ENCODE peak calls at places on chromosomes 6 and 20, in four cellular contexts. E, J, L and H are unnamed samples.

GRCh38 chr6:4585682-4586468 is 190.3 kb upstream of the CDYL start:
- DNase-seq in E (no peak), J (no peak), L (no peak), H (no peak)

GRCh38 chr20:37411408-37412306 is 65.7 kb downstream of the SRC start:
- DNase-seq in E (no peak), J (no peak), L (no peak), H (no peak)

GRCh38 chr20:48667889-48668413 is 159.8 kb downstream of the PREX1 start:
- DNase-seq in E (no peak), J (no peak), L (no peak), H (no peak)

GRCh38 chr6:124512431-124512830 is 449.8 kb upstream of the RNF217 start:
- DNase-seq in E (no peak), J (no peak), L (no peak), H (no peak)

GRCh38 chr6:11778648-11779307 is at the start of gene ADTRP:
- DNase-seq in E (no peak), J (no peak), L (no peak), H (no peak)

GRCh38 chr6:5294392-5295211 is 33.3 kb downstream of the FARS2 start:
- DNase-seq in E (no peak), J (no peak), L (no peak), H (no peak)

GRCh38 chr6:28944412-28945006 is 20.7 kb upstream of the TRIM27 start:
- DNase-seq in E (peak), J (peak), L (peak), H (no peak)

GRCh38 chr20:60993647-60994046 is 258.4 kb upstream of the CDH4 start:
- DNase-seq in E (peak), J (no peak), L (no peak), H (no peak)

GRCh38 chr20:61964675-61965605 is 100.7 kb downstream of the TAF4 start:
- DNase-seq in E (no peak), J (no peak), L (no peak), H (peak)

GRCh38 chr6:134317471-134318131 is at the start of gene SGK1:
- DNase-seq in E (peak), J (no peak), L (peak), H (no peak)

GRCh38 chr20:1375515-1375914 is 17.3 kb downstream of the FKBP1A start:
- DNase-seq in E (peak), J (no peak), L (peak), H (no peak)

GRCh38 chr6:148892247-148892646 is 145.4 kb downstream of the UST start:
- DNase-seq in E (no peak), J (no peak), L (peak), H (no peak)

GRCh38 chr6:31657406-31658157 is 1.9 kb downstream of the APOM start:
- DNase-seq in E (peak), J (no peak), L (no peak), H (no peak)

GRCh38 chr20:21523398-21523868 is 9.6 kb upstream of the NKX2-2 start:
- DNase-seq in E (no peak), J (no peak), L (no peak), H (no peak)

GRCh38 chr20:59810376-59811187 is 122.9 kb downstream of the SYCP2 start:
- DNase-seq in E (no peak), J (no peak), L (peak), H (peak)

GRCh38 chr6:30818426-30818841 is 65.9 kb upstream of the DDR1 start:
- DNase-seq in E (peak), J (no peak), L (peak), H (no peak)

GRCh38 chr6:169746556-169746955 is 4.8 kb downstream of the DYNLT2 start:
- DNase-seq in E (no peak), J (no peak), L (no peak), H (no peak)

GRCh38 chr20:41158082-41158625 is 20.8 kb downstream of the PLCG1 start:
- DNase-seq in E (no peak), J (no peak), L (no peak), H (no peak)

GRCh38 chr6:467671-468082 is 76.1 kb downstream of the IRF4 start:
- DNase-seq in E (no peak), J (no peak), L (no peak), H (no peak)

GRCh38 chr6:18600236-18600635 is 213.1 kb downstream of the RNF144B start:
- DNase-seq in E (no peak), J (no peak), L (no peak), H (no peak)

GRCh38 chr6:54481096-54481495 is 172.9 kb downstream of the TINAG start:
- DNase-seq in E (no peak), J (no peak), L (no peak), H (no peak)

GRCh38 chr6:2007165-2007564 is 238.2 kb downstream of the GMDS start:
- DNase-seq in E (no peak), J (no peak), L (peak), H (no peak)

GRCh38 chr6:53343092-53343491 is 5.7 kb downstream of the ELOVL5 start:
- DNase-seq in E (no peak), J (no peak), L (no peak), H (no peak)

GRCh38 chr6:30329331-30329730 is 2.6 kb downstream of the TRIM39 start:
- DNase-seq in E (no peak), J (no peak), L (no peak), H (no peak)

GRCh38 chr6:123016431-123017110 is 20.5 kb downstream of the CLVS2 start:
- DNase-seq in E (no peak), J (no peak), L (no peak), H (no peak)

DNA sequence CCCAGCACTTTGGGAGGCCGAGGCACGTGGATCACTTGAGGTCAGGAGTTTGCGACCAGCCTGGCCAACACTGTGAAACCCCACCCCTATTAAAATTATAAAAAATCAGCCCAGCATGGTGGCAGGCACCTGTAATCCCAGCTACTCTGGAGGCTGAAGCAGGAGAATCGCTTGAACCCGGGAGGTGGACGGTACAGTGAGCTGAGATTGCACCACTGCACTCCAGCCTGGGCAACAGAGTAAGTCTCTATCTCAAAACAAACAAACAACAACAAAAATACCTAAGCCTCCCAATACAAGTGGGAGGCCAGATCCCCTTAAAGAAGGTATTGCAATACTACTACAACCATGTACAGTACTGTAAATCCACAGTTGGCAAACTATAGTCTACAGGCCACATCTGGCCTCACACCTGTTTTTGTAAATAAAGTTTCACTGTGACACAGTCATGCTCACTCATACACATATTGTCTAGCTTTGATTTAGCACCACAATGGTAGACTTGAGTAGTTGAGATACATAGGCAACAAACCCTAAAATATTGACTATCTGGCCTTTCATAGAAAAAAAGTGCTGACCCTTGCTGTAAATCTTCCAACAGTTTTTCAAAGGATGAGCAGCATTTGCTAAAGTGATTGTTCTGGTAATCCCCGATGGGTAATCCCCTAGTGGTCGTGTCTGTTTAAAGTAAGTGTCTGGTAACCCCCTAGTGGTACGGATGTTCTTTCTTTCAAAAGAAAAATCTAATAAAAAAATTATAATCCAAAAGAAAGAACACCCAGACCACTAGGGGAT is 202.0 kb downstream of the RNGTT start:
- DNase-seq in E (peak), J (peak), L (no peak), H (no peak)
- TF ChIP-seq CTCF in E (peak), J (peak), L (no peak), H (no peak)

GRCh38 chr20:33667245-33668086 is 723 bp downstream of the ACTL10 start:
- DNase-seq in E (peak), J (no peak), L (peak), H (peak)
- TF ChIP-seq CTCF in E (no peak), J (peak), L (no peak), H (no peak)

GRCh38 chr6:16712931-16713484 is 48.3 kb downstream of the ATXN1 start:
- DNase-seq in E (peak), J (no peak), L (peak), H (no peak)
- TF ChIP-seq CTCF in E (peak), J (peak), L (peak), H (peak)

GRCh38 chr6:127954082-127954481 is 53.2 kb upstream of the THEMIS start:
- DNase-seq in E (peak), J (no peak), L (no peak), H (no peak)

GRCh38 chr6:127952176-127952575 is 51.3 kb upstream of the THEMIS start:
- DNase-seq in E (no peak), J (no peak), L (no peak), H (no peak)

GRCh38 chr6:127959869-127960268 is 59.0 kb upstream of the THEMIS start:
- DNase-seq in E (no peak), J (no peak), L (no peak), H (no peak)

GRCh38 chr6:127952831-127953230 is 52.0 kb upstream of the THEMIS start:
- DNase-seq in E (no peak), J (no peak), L (peak), H (no peak)

DNA sequence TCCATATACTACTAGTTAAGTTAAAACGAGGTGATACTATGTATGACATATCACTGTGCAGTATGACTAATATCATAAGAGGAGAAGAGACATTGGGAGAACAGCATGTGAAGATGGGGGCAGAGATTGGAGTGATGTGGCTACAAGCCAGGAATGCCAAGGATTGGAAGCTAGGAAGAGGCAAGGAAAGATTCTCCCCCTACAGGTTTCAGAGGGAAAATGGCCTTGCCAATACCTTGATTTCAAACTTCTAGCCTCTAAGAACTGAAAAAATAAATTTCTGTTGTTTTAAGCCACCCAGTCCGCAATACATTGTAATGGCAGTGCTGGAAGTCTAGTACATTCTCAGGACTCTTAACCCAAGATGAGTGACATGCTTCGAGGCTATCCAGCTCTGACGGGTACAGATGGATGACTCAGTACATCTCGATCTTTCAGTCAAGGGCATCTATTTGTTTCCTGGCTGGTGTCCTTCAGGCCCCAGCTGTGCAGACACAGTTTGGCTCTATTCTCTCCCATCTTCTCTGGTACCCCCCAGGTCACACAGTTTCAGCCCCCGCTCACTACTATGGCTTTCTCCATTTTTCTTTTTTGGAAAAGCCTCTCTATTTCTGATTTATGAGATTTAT is 55.5 kb upstream of the THEMIS start:
- DNase-seq in E (peak), J (no peak), L (no peak), H (no peak)
- TF ChIP-seq CTCF in E (peak), J (no peak), L (peak), H (peak)

GRCh38 chr6:71190809-71191208 is 97.8 kb upstream of the OGFRL1 start:
- DNase-seq in E (peak), J (no peak), L (peak), H (no peak)
- TF ChIP-seq CTCF in E (peak), J (no peak), L (peak), H (peak)

DNA sequence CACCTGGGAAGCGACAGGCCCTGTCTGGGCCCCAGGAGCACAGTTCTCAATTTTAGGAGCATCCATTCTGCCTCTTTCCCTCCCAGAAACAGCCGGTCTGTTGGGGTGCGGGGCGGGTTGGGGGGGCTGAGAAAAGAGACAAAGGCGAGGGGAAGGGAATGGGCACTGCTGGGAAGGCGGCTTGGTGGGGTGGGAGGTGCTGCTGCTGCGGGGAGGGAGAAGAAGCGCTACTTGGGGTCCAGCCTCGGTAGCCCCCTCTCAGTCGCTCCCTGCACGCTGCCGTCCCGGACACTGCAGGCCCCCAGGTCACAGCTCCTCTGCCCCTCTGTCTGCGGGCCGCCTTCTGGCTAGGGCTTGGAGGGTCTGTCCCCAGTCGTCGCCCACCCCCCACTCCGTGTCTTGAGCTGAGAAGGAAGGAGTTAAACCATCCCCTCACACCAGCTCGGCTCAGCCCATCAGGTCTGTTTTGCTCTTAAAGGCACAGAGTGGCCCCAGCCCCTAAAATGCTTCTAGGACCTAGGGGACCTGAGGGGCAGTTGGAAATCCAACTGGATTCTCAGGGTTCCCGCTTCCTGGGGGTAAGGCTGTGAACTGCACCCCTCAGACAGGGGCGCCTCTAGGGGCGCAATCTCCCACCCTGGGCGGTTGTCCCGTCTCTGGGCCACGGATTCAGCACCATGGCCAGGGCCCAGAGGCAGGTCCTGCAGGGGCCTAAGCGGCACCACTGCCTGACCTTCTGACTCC is 740 bp downstream of the GDAP1L1 start:
- DNase-seq in E (no peak), J (peak), L (peak), H (peak)
- TF ChIP-seq CTCF in E (no peak), J (peak), L (peak), H (peak)

GRCh38 chr20:14667241-14667640 is 329.8 kb upstream of the FLRT3 start:
- DNase-seq in E (no peak), J (no peak), L (no peak), H (no peak)
- TF ChIP-seq CTCF in E (no peak), J (no peak), L (no peak), H (no peak)

GRCh38 chr6:157668690-157669089 is 154.4 kb upstream of the SNX9 start:
- DNase-seq in E (no peak), J (no peak), L (no peak), H (no peak)

GRCh38 chr6:157670466-157671186 is 152.4 kb upstream of the SNX9 start:
- DNase-seq in E (no peak), J (no peak), L (peak), H (no peak)

GRCh38 chr6:157668034-157668401 is 155.0 kb upstream of the SNX9 start:
- DNase-seq in E (no peak), J (no peak), L (no peak), H (no peak)

GRCh38 chr6:157667211-157668033 is 155.6 kb upstream of the SNX9 start:
- DNase-seq in E (peak), J (peak), L (peak), H (no peak)

DNA sequence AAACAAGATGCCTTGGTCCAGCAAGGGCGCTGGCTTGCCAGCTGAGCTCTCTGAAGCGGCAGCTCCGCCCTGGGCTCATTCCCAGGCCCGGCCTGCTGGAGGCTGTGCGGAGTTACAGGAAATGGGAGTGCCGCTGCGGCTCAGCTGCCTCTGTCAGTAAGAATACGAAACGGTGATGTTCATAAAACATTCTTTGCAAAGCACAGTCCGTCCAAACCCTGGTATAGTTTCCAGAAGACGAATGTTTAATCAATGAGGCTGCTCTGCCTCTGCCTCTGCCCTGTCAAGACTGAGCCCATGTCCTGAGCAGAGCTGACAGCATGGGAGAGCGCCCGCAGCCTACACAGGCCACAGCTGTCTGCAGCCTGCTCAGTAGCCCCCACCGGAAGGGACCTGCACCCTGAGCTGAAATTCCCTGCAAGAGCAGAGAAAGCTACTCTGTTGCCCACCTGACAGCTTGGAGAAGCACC is 153.3 kb upstream of the SNX9 start:
- DNase-seq in E (peak), J (no peak), L (peak), H (no peak)
- TF ChIP-seq CTCF in E (no peak), J (no peak), L (peak), H (peak)

GRCh38 chr20:46348231-46348803 is 40.0 kb upstream of the CDH22 start:
- DNase-seq in E (no peak), J (no peak), L (peak), H (no peak)
- TF ChIP-seq CTCF in E (no peak), J (no peak), L (peak), H (no peak)

GRCh38 chr6:151905072-151905471 is 97.6 kb downstream of the ESR1 start:
- DNase-seq in E (no peak), J (no peak), L (no peak), H (no peak)

GRCh38 chr6:151900897-151901485 is 93.5 kb downstream of the ESR1 start:
- DNase-seq in E (peak), J (no peak), L (no peak), H (no peak)

GRCh38 chr6:151904631-151905030 is 97.1 kb downstream of the ESR1 start:
- DNase-seq in E (no peak), J (no peak), L (no peak), H (no peak)

GRCh38 chr6:151911401-151911800 is 103.9 kb downstream of the ESR1 start:
- DNase-seq in E (peak), J (no peak), L (peak), H (no peak)

GRCh38 chr6:151905854-151906253 is 98.4 kb downstream of the ESR1 start:
- DNase-seq in E (no peak), J (no peak), L (no peak), H (no peak)
- TF ChIP-seq CTCF in E (no peak), J (no peak), L (no peak), H (no peak)